ENCODE peak calls at places on chromosomes 4 and X, in eight cellular contexts. N is CD4-positive, CD25-positive, alpha-beta regulatory T cell; U is mesendoderm; V is naive thymus-derived CD4-positive, alpha-beta T cell; E is fibroblast of lung; Z is astrocyte of the cerebellum; J is IMR-90; A is AG10803. O is an unnamed sample.

GRCh38 chr4:111811661-111812060 is 333.6 kb upstream of the FAM241A start:
- DNase-seq in V (no peak), J (no peak), Z (no peak), U (no peak), E (no peak), N (no peak), A (no peak), O (no peak)

GRCh38 chr4:152738812-152739211 is 40.7 kb downstream of the TIGD4 start:
- DNase-seq in U (no peak), A (no peak), E (no peak), V (no peak), Z (no peak), J (peak), N (no peak), O (no peak)

GRCh38 chr4:88445252-88445651 is 11.7 kb upstream of the HERC5 start:
- DNase-seq in U (no peak), V (no peak), E (no peak), Z (no peak), A (no peak), N (no peak), J (no peak), O (no peak)

GRCh38 chr4:176794151-176794550 is 1.4 kb upstream of the VEGFC start:
- DNase-seq in A (peak), Z (peak), V (no peak), U (no peak), J (peak), E (peak), N (no peak), O (peak)

GRCh38 chr4:72006576-72006975 is 25.2 kb upstream of the NPFFR2 start:
- DNase-seq in V (no peak), A (peak), E (peak), J (peak), U (no peak), Z (peak), N (no peak), O (peak)

GRCh38 chr4:84879651-84880200 is 86.8 kb downstream of the WDFY3 start:
- DNase-seq in V (no peak), J (peak), E (peak), U (no peak), A (peak), Z (peak), N (no peak), O (peak)

GRCh38 chrX:118637997-118638396 is 89.4 kb upstream of the IL13RA1 start:
- DNase-seq in Z (no peak), J (peak), N (no peak), U (peak), V (no peak), A (no peak), E (no peak), O (no peak)

GRCh38 chrX:40262641-40263560 is 165.1 kb upstream of the BCOR start:
- DNase-seq in U (peak), J (peak), Z (no peak), V (no peak), N (no peak), E (peak), A (peak), O (peak)

GRCh38 chr4:25896782-25897539 is 17.1 kb upstream of the SMIM20 start:
- DNase-seq in V (no peak), J (no peak), Z (no peak), A (no peak), N (no peak), U (no peak), E (no peak), O (no peak)

GRCh38 chr4:6199344-6199921 is 916 bp downstream of the JAKMIP1 start:
- DNase-seq in A (no peak), E (no peak), Z (no peak), N (peak), U (peak), V (no peak), J (no peak), O (no peak)

GRCh38 chr4:145132521-145133098 is 34.5 kb downstream of the ABCE1 start:
- DNase-seq in J (peak), N (no peak), E (peak), V (no peak), U (no peak), Z (peak), A (peak), O (no peak)

GRCh38 chr4:128600996-128601857 is 208.3 kb upstream of the JADE1 start:
- DNase-seq in A (peak), V (no peak), E (peak), J (peak), Z (peak), U (peak), N (no peak), O (peak)

GRCh38 chr4:95293014-95293413 is 255.8 kb downstream of the UNC5C start:
- DNase-seq in J (no peak), Z (peak), V (peak), E (peak), U (no peak), A (no peak), N (no peak), O (no peak)

GRCh38 chr4:48831532-48832015 is 686 bp downstream of the OCIAD1 start:
- DNase-seq in J (peak), U (no peak), Z (no peak), E (no peak), A (peak), V (no peak), N (no peak), O (no peak)

GRCh38 chr4:24473309-24473721 is 111.0 kb downstream of the DHX15 start:
- DNase-seq in J (peak), V (no peak), A (peak), N (no peak), Z (no peak), U (peak), E (peak), O (no peak)

GRCh38 chrX:17559728-17560379 is 177.4 kb upstream of the SCML1 start:
- DNase-seq in Z (peak), N (no peak), E (peak), U (peak), V (no peak), A (peak), J (peak), O (peak)

GRCh38 chr4:139735381-139736256 is 70.0 kb downstream of the MGST2 start:
- DNase-seq in J (no peak), U (peak), V (no peak), N (no peak), E (peak), Z (no peak), A (peak), O (no peak)

GRCh38 chr4:3433138-3433869 is 8.5 kb upstream of the HGFAC start:
- DNase-seq in N (no peak), Z (no peak), J (no peak), V (no peak), E (no peak), U (no peak), A (no peak), O (no peak)

GRCh38 chrX:150767475-150768131 is 74.4 kb downstream of the MTMR1 start:
- DNase-seq in U (no peak), Z (peak), E (peak), J (peak), A (peak), N (no peak), V (no peak), O (peak)

GRCh38 chr4:55865228-55865806 is 11.9 kb downstream of the EXOC1 start:
- DNase-seq in J (peak), A (peak), V (no peak), U (no peak), N (no peak), E (peak), Z (peak), O (peak)

GRCh38 chr4:144355809-144356757 is 215.6 kb upstream of the GYPA start:
- DNase-seq in J (peak), U (peak), E (peak), V (no peak), Z (peak), A (peak), N (no peak), O (peak)

GRCh38 chr4:72846280-72847111 is 223.0 kb downstream of the COX18 start:
- DNase-seq in U (peak), J (no peak), A (peak), E (peak), Z (no peak), N (no peak), V (no peak), O (peak)

GRCh38 chr4:145824469-145824868 is 114.2 kb downstream of the ZNF827 start:
- DNase-seq in U (peak), J (no peak), N (no peak), E (no peak), A (no peak), V (no peak), Z (no peak), O (no peak)

GRCh38 chr4:4585012-4585670 is 43.3 kb upstream of the STX18 start:
- DNase-seq in E (peak), U (no peak), Z (peak), A (peak), J (peak), N (no peak), V (no peak), O (peak)

GRCh38 chrX:38166478-38167083 is 54.1 kb downstream of the SRPX start:
- DNase-seq in U (peak), N (no peak), J (peak), A (no peak), E (no peak), Z (no peak), V (peak), O (no peak)

GRCh38 chr4:97238956-97239698 is 904.1 kb downstream of the STPG2 start:
- DNase-seq in V (no peak), U (no peak), Z (no peak), E (no peak), N (no peak), J (no peak), A (no peak), O (no peak)

GRCh38 chr4:173516621-173517612 is 13.1 kb downstream of the HAND2 start:
- DNase-seq in N (no peak), V (no peak), J (no peak), Z (no peak), U (peak), E (no peak), A (no peak), O (no peak)

GRCh38 chr4:110020139-110020538 is 107.5 kb downstream of the EGF start:
- DNase-seq in Z (peak), U (peak), A (peak), J (peak), E (peak), V (no peak), N (no peak), O (no peak)

GRCh38 chrX:53086464-53086863 is 4.3 kb downstream of the TSPYL2 start:
- DNase-seq in E (no peak), N (no peak), U (no peak), Z (no peak), V (no peak), A (no peak), J (no peak), O (no peak)
- H3K4me3 ChIP-seq in E (no peak), N (no peak), U (no peak), Z (no peak), V (no peak), A (no peak), J (no peak), O (no peak)

GRCh38 chrX:149508467-149508866 is 3.4 kb upstream of the IDS start:
- DNase-seq in Z (no peak), J (no peak), E (no peak), A (no peak), V (no peak), U (no peak), N (no peak), O (no peak)

GRCh38 chrX:149504915-149505651 is at the start of gene IDS:
- DNase-seq in Z (peak), V (peak), U (peak), J (peak), A (peak), N (peak), E (peak), O (peak)

GRCh38 chrX:149506349-149506748 is 1.2 kb upstream of the IDS start:
- DNase-seq in U (no peak), J (no peak), N (no peak), Z (no peak), E (no peak), V (no peak), A (no peak), O (no peak)

GRCh38 chrX:149504226-149504914 is 736 bp downstream of the IDS start:
- DNase-seq in U (peak), E (no peak), N (peak), Z (no peak), A (peak), J (no peak), V (peak), O (no peak)

DNA sequence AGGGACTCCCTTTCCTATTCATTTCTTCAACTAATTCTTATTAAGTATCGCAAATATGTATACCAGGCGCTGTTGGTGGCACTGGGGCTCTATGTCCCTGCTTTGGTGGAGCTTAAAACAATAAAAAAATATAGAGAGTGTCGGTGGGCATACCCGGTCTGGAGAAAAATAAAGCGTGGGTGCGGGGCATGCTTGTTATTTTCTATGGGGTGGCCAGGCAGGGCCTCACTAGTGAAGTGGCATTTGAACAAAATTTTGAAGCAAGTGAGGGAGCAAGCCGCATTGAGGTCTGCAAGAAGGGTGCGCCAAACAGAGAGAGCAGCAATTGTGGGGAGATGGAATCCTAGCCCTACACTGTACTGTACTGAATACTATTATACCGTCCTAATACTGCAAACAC is 565 bp upstream of the IDS start:
- DNase-seq in N (no peak), A (no peak), Z (no peak), J (no peak), V (peak), U (no peak), E (no peak), O (no peak)
- H3K4me3 ChIP-seq in N (peak), A (no peak), Z (no peak), J (no peak), V (peak), U (no peak), E (no peak), O (no peak)

GRCh38 chr4:117400039-117400835 is 314.9 kb upstream of the TRAM1L1 start:
- DNase-seq in V (no peak), N (no peak), E (peak), J (peak), U (peak), A (peak), Z (peak), O (no peak)
- H3K4me3 ChIP-seq in V (no peak), N (no peak), E (no peak), J (no peak), U (no peak), A (no peak), Z (no peak), O (no peak)

DNA sequence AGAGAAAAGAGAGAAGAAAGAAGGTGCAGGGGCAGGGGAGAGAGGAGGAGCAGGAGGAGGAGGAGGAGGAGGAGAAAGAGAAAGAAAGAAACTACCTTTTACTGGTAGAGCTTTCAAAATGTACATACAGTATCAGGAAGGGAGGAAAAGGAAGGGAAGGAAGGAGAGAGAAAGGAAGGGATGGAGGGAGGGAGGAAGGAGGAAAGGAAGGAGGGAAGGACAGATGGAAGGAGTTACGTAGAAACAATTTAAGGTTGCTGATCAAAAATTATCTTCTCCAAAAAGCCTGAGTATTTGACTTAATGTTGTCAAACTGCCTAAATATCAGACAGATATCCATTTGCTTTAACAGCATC is 13.4 kb downstream of the TBC1D9 start:
- DNase-seq in E (no peak), N (no peak), J (no peak), Z (no peak), V (no peak), A (no peak), U (no peak), O (no peak)
- H3K4me3 ChIP-seq in E (no peak), N (no peak), J (no peak), Z (no peak), V (no peak), A (peak), U (no peak), O (no peak)

GRCh38 chr4:182504440-182504839 is 261.2 kb downstream of the TENM3 start:
- DNase-seq in E (peak), N (no peak), U (no peak), J (no peak), A (no peak), V (no peak), Z (peak), O (no peak)
- H3K4me3 ChIP-seq in E (no peak), N (no peak), U (no peak), J (no peak), A (no peak), V (no peak), Z (no peak), O (no peak)

DNA sequence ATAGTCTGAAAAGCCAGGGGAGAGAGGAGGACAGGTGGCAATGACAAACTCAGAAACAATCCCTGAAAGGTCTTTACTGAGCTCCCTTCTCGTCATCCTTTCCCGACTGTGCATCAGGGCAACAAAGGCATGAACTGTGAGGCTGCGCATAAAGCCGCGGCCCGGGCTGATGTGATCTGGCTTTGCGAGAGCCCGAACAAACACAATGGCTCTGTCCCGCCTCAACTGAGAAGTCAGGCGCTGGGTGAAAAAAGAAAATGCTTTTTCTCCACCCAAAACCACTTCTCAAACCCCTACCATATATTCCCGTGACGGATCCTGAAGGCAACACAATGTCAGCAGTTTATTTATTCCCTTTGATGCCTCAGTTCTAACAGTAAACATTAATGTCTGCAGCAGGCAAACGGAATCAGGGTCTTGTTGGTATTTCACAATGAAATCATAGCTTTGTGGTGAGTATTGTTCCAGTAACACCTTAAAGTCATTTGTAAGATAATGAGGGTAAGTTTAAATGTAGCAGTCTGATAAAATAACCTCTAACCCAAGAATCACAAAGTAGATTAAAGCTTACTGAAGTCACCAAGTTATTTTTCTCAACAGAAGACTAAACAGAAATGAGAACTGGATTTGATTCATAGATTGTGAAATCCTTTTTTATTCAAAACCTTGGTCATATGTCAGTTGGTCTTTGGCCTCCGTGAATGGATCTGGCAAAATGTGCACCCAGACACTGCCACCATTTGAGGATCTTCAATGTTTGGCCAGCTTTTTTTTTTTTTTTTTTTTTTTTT is 67.4 kb downstream of the APBB2 start:
- DNase-seq in U (no peak), J (peak), Z (no peak), V (no peak), N (no peak), A (peak), E (peak), O (peak)
- H3K4me3 ChIP-seq in U (no peak), J (no peak), Z (no peak), V (no peak), N (no peak), A (peak), E (no peak), O (peak)

DNA sequence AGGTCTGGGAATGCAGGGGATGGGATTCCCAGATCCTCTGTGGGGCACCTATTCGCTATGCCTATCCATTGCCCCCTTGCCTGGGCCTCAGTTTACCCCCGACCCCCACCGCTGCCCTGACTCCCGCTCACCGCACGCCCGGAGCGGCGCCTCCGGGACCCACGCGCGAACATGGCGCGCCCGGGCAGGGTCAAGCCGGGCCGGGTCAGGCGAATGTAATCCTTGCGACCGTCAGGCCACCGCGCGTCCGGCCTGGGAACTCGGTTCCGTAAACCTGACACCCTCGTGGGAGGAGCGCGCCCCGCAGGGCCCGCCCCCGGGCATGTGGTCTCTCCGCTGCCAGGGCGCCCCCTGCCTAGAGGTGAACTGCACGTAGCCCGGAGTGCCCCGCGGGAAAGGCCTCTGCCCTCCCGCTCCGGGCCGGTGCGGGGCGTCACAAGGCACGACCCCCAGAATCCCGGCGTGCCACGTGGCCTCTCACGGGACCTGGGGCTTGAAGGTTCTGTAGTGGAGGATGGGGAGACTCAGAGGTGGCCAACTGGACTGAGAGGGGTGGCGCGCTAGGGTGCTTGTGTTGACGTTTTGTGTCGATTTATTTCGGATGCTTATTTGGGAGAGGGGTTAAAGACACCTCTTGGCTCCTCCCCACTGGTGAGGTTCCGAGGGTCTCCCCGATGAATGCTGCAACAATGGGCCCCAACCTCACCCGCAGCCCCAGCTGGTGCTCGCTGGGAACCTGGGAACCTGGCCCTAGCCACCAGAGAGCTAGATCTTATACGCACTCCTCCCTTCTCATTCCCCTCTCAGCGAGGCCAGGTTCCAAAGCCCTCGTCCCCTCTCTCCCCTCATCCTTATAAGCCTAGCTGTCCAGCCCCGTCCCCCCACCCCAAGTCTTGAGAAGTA is at the start of gene PRICKLE3:
- DNase-seq in Z (no peak), V (peak), U (peak), E (peak), N (peak), A (peak), J (peak), O (peak)
- H3K4me3 ChIP-seq in Z (peak), V (peak), U (peak), E (peak), N (peak), A (peak), J (peak), O (peak)

GRCh38 chr4:70632028-70632427 is 3.5 kb downstream of the ENAM start:
- DNase-seq in U (peak), N (no peak), E (peak), A (peak), Z (peak), J (peak), V (no peak), O (no peak)

GRCh38 chr4:70640192-70640591 is 11.6 kb downstream of the ENAM start:
- DNase-seq in A (no peak), V (no peak), Z (no peak), U (no peak), J (no peak), E (no peak), N (no peak), O (no peak)

GRCh38 chr4:70634482-70634881 is 5.9 kb downstream of the ENAM start:
- DNase-seq in U (no peak), A (no peak), N (no peak), V (no peak), J (no peak), E (no peak), Z (no peak), O (no peak)

GRCh38 chr4:70637239-70637920 is 8.8 kb downstream of the ENAM start:
- DNase-seq in U (no peak), Z (no peak), A (peak), N (no peak), E (no peak), V (no peak), J (peak), O (no peak)
- H3K4me3 ChIP-seq in U (no peak), Z (no peak), A (no peak), N (no peak), E (no peak), V (no peak), J (no peak), O (no peak)